ENCODE peak calls at places on chromosomes 2 and 18, in five cellular contexts. One of them, this sample, is unnamed.
A peak's percentile ranks its signal among the peaks of the same experiment; 100 is the strongest.

GRCh38 chr2:226984461-226985226 is 148.8 kb downstream of the RHBDD1 start:
- DNase-seq in stimulated activated CD8-positive, alpha-beta memory T cell treated with anti-CD3 and anti-CD28 coated beads, Interleukin-7, amount 100 ng/mL, for 4 hours: no peak
- DNase-seq in naive thymus-derived CD4-positive, alpha-beta T cell: peak; percentile 20
- DNase-seq in Jurkat, Clone E6-1: peak; percentile 83
- DNase-seq in LoVo: no peak
- DNase-seq in this sample: no peak

GRCh38 chr2:219911541-219911940 is 284.1 kb downstream of the SLC4A3 start:
- DNase-seq in Jurkat, Clone E6-1: no peak
- DNase-seq in stimulated activated CD8-positive, alpha-beta memory T cell treated with anti-CD3 and anti-CD28 coated beads, Interleukin-7, amount 100 ng/mL, for 4 hours: no peak
- DNase-seq in LoVo: no peak
- DNase-seq in naive thymus-derived CD4-positive, alpha-beta T cell: no peak
- DNase-seq in this sample: no peak

GRCh38 chr2:25215948-25216679 is 47.7 kb upstream of the POMC start:
- DNase-seq in LoVo: no peak
- DNase-seq in stimulated activated CD8-positive, alpha-beta memory T cell treated with anti-CD3 and anti-CD28 coated beads, Interleukin-7, amount 100 ng/mL, for 4 hours: peak; percentile 88
- DNase-seq in Jurkat, Clone E6-1: peak; percentile 67
- DNase-seq in naive thymus-derived CD4-positive, alpha-beta T cell: peak; percentile 84
- DNase-seq in this sample: no peak

GRCh38 chr2:45218931-45219339 is 209.7 kb upstream of the SIX2 start:
- DNase-seq in LoVo: no peak
- DNase-seq in naive thymus-derived CD4-positive, alpha-beta T cell: no peak
- DNase-seq in stimulated activated CD8-positive, alpha-beta memory T cell treated with anti-CD3 and anti-CD28 coated beads, Interleukin-7, amount 100 ng/mL, for 4 hours: no peak
- DNase-seq in Jurkat, Clone E6-1: no peak
- DNase-seq in this sample: no peak

GRCh38 chr2:27960237-27960912 is 69.8 kb downstream of the BABAM2 start:
- DNase-seq in naive thymus-derived CD4-positive, alpha-beta T cell: peak; percentile 22
- DNase-seq in LoVo: peak; percentile 23
- DNase-seq in stimulated activated CD8-positive, alpha-beta memory T cell treated with anti-CD3 and anti-CD28 coated beads, Interleukin-7, amount 100 ng/mL, for 4 hours: no peak
- DNase-seq in Jurkat, Clone E6-1: peak; percentile 83
- DNase-seq in this sample: no peak

GRCh38 chr2:234679766-234680687 is 183.1 kb upstream of the ARL4C start:
- DNase-seq in stimulated activated CD8-positive, alpha-beta memory T cell treated with anti-CD3 and anti-CD28 coated beads, Interleukin-7, amount 100 ng/mL, for 4 hours: no peak
- DNase-seq in naive thymus-derived CD4-positive, alpha-beta T cell: no peak
- DNase-seq in LoVo: peak; percentile 64
- DNase-seq in Jurkat, Clone E6-1: no peak
- DNase-seq in this sample: no peak

GRCh38 chr2:36361396-36361795 is 5.8 kb downstream of the CRIM1 start:
- DNase-seq in Jurkat, Clone E6-1: no peak
- DNase-seq in naive thymus-derived CD4-positive, alpha-beta T cell: no peak
- DNase-seq in LoVo: no peak
- DNase-seq in stimulated activated CD8-positive, alpha-beta memory T cell treated with anti-CD3 and anti-CD28 coated beads, Interleukin-7, amount 100 ng/mL, for 4 hours: no peak
- DNase-seq in this sample: no peak

GRCh38 chr2:161798027-161798426 is 173.8 kb downstream of the SLC4A10 start:
- DNase-seq in stimulated activated CD8-positive, alpha-beta memory T cell treated with anti-CD3 and anti-CD28 coated beads, Interleukin-7, amount 100 ng/mL, for 4 hours: no peak
- DNase-seq in LoVo: no peak
- DNase-seq in Jurkat, Clone E6-1: no peak
- DNase-seq in naive thymus-derived CD4-positive, alpha-beta T cell: no peak
- DNase-seq in this sample: no peak

GRCh38 chr2:105388971-105389381 is 9.9 kb downstream of the FHL2 start:
- DNase-seq in LoVo: no peak
- DNase-seq in naive thymus-derived CD4-positive, alpha-beta T cell: no peak
- DNase-seq in stimulated activated CD8-positive, alpha-beta memory T cell treated with anti-CD3 and anti-CD28 coated beads, Interleukin-7, amount 100 ng/mL, for 4 hours: no peak
- DNase-seq in Jurkat, Clone E6-1: no peak
- DNase-seq in this sample: no peak

GRCh38 chr2:69581774-69582581 is 61.6 kb downstream of the AAK1 start:
- DNase-seq in stimulated activated CD8-positive, alpha-beta memory T cell treated with anti-CD3 and anti-CD28 coated beads, Interleukin-7, amount 100 ng/mL, for 4 hours: no peak
- DNase-seq in naive thymus-derived CD4-positive, alpha-beta T cell: no peak
- DNase-seq in Jurkat, Clone E6-1: peak; percentile 47
- DNase-seq in LoVo: no peak
- DNase-seq in this sample: no peak

GRCh38 chr2:172462393-172463381 is 35.3 kb downstream of the ITGA6 start:
- DNase-seq in LoVo: peak; percentile 69
- DNase-seq in Jurkat, Clone E6-1: peak; percentile 97
- DNase-seq in naive thymus-derived CD4-positive, alpha-beta T cell: peak; percentile 89
- DNase-seq in stimulated activated CD8-positive, alpha-beta memory T cell treated with anti-CD3 and anti-CD28 coated beads, Interleukin-7, amount 100 ng/mL, for 4 hours: no peak
- DNase-seq in this sample: no peak

GRCh38 chr18:35497006-35497333 is 790 bp downstream of the INO80C start:
- DNase-seq in stimulated activated CD8-positive, alpha-beta memory T cell treated with anti-CD3 and anti-CD28 coated beads, Interleukin-7, amount 100 ng/mL, for 4 hours: no peak
- DNase-seq in LoVo: peak; percentile 33
- DNase-seq in Jurkat, Clone E6-1: no peak
- DNase-seq in naive thymus-derived CD4-positive, alpha-beta T cell: no peak
- DNase-seq in this sample: no peak

GRCh38 chr18:43692291-43692690 is 415.0 kb upstream of the SYT4 start:
- DNase-seq in LoVo: no peak
- DNase-seq in naive thymus-derived CD4-positive, alpha-beta T cell: no peak
- DNase-seq in stimulated activated CD8-positive, alpha-beta memory T cell treated with anti-CD3 and anti-CD28 coated beads, Interleukin-7, amount 100 ng/mL, for 4 hours: no peak
- DNase-seq in Jurkat, Clone E6-1: no peak
- DNase-seq in this sample: no peak

GRCh38 chr2:147297820-147298219 is 547.0 kb upstream of the ACVR2A start:
- DNase-seq in Jurkat, Clone E6-1: peak; percentile 69
- DNase-seq in LoVo: no peak
- DNase-seq in naive thymus-derived CD4-positive, alpha-beta T cell: peak; percentile 32
- DNase-seq in stimulated activated CD8-positive, alpha-beta memory T cell treated with anti-CD3 and anti-CD28 coated beads, Interleukin-7, amount 100 ng/mL, for 4 hours: no peak
- DNase-seq in this sample: no peak

GRCh38 chr2:177906041-177906718 is 166.4 kb downstream of the PDE11A start:
- DNase-seq in stimulated activated CD8-positive, alpha-beta memory T cell treated with anti-CD3 and anti-CD28 coated beads, Interleukin-7, amount 100 ng/mL, for 4 hours: peak; percentile 17
- DNase-seq in naive thymus-derived CD4-positive, alpha-beta T cell: peak; percentile 27
- DNase-seq in Jurkat, Clone E6-1: peak; percentile 86
- DNase-seq in LoVo: peak; percentile 54
- DNase-seq in this sample: no peak

GRCh38 chr2:81266106-81266505 is 961.6 kb upstream of the LRRTM1 start:
- DNase-seq in Jurkat, Clone E6-1: peak; percentile 35
- DNase-seq in stimulated activated CD8-positive, alpha-beta memory T cell treated with anti-CD3 and anti-CD28 coated beads, Interleukin-7, amount 100 ng/mL, for 4 hours: no peak
- DNase-seq in naive thymus-derived CD4-positive, alpha-beta T cell: no peak
- DNase-seq in LoVo: no peak
- DNase-seq in this sample: no peak

GRCh38 chr2:205321240-205321639 is 361.1 kb upstream of the NRP2 start:
- DNase-seq in naive thymus-derived CD4-positive, alpha-beta T cell: no peak
- DNase-seq in Jurkat, Clone E6-1: no peak
- DNase-seq in LoVo: no peak
- DNase-seq in stimulated activated CD8-positive, alpha-beta memory T cell treated with anti-CD3 and anti-CD28 coated beads, Interleukin-7, amount 100 ng/mL, for 4 hours: no peak
- DNase-seq in this sample: no peak

GRCh38 chr2:14524803-14525080 is 107.8 kb upstream of the LRATD1 start:
- DNase-seq in LoVo: peak; percentile 19
- DNase-seq in naive thymus-derived CD4-positive, alpha-beta T cell: no peak
- DNase-seq in Jurkat, Clone E6-1: no peak
- DNase-seq in stimulated activated CD8-positive, alpha-beta memory T cell treated with anti-CD3 and anti-CD28 coated beads, Interleukin-7, amount 100 ng/mL, for 4 hours: no peak
- DNase-seq in this sample: no peak

GRCh38 chr2:161426788-161427412 is 10.8 kb downstream of the TBR1 start:
- DNase-seq in LoVo: no peak
- DNase-seq in Jurkat, Clone E6-1: no peak
- DNase-seq in naive thymus-derived CD4-positive, alpha-beta T cell: no peak
- DNase-seq in stimulated activated CD8-positive, alpha-beta memory T cell treated with anti-CD3 and anti-CD28 coated beads, Interleukin-7, amount 100 ng/mL, for 4 hours: no peak
- DNase-seq in this sample: no peak

GRCh38 chr2:196249171-196249570 is 77.8 kb upstream of the STK17B start:
- DNase-seq in stimulated activated CD8-positive, alpha-beta memory T cell treated with anti-CD3 and anti-CD28 coated beads, Interleukin-7, amount 100 ng/mL, for 4 hours: no peak
- DNase-seq in naive thymus-derived CD4-positive, alpha-beta T cell: no peak
- DNase-seq in LoVo: no peak
- DNase-seq in Jurkat, Clone E6-1: no peak
- DNase-seq in this sample: no peak

GRCh38 chr2:99747842-99748241 is 258.0 kb upstream of the REV1 start:
- DNase-seq in Jurkat, Clone E6-1: no peak
- DNase-seq in naive thymus-derived CD4-positive, alpha-beta T cell: no peak
- DNase-seq in LoVo: no peak
- DNase-seq in stimulated activated CD8-positive, alpha-beta memory T cell treated with anti-CD3 and anti-CD28 coated beads, Interleukin-7, amount 100 ng/mL, for 4 hours: no peak
- DNase-seq in this sample: no peak

GRCh38 chr2:4354678-4355077 is 651.3 kb downstream of the DCDC2C start:
- DNase-seq in naive thymus-derived CD4-positive, alpha-beta T cell: no peak
- DNase-seq in LoVo: peak; percentile 1
- DNase-seq in Jurkat, Clone E6-1: peak; percentile 41
- DNase-seq in stimulated activated CD8-positive, alpha-beta memory T cell treated with anti-CD3 and anti-CD28 coated beads, Interleukin-7, amount 100 ng/mL, for 4 hours: no peak
- DNase-seq in this sample: no peak

GRCh38 chr2:167264380-167264779 is 376.1 kb downstream of the XIRP2 start:
- DNase-seq in LoVo: peak; percentile 7
- DNase-seq in stimulated activated CD8-positive, alpha-beta memory T cell treated with anti-CD3 and anti-CD28 coated beads, Interleukin-7, amount 100 ng/mL, for 4 hours: no peak
- DNase-seq in naive thymus-derived CD4-positive, alpha-beta T cell: no peak
- DNase-seq in Jurkat, Clone E6-1: no peak
- DNase-seq in this sample: no peak

GRCh38 chr2:101881131-101881530 is 110.6 kb upstream of the IL1R2 start:
- DNase-seq in LoVo: no peak
- DNase-seq in naive thymus-derived CD4-positive, alpha-beta T cell: no peak
- DNase-seq in stimulated activated CD8-positive, alpha-beta memory T cell treated with anti-CD3 and anti-CD28 coated beads, Interleukin-7, amount 100 ng/mL, for 4 hours: no peak
- DNase-seq in Jurkat, Clone E6-1: no peak
- DNase-seq in this sample: no peak

GRCh38 chr18:24115628-24116027 is 23.2 kb upstream of the CABYR start:
- DNase-seq in naive thymus-derived CD4-positive, alpha-beta T cell: peak; percentile 9
- DNase-seq in stimulated activated CD8-positive, alpha-beta memory T cell treated with anti-CD3 and anti-CD28 coated beads, Interleukin-7, amount 100 ng/mL, for 4 hours: no peak
- DNase-seq in Jurkat, Clone E6-1: peak; percentile 14
- DNase-seq in LoVo: no peak
- DNase-seq in this sample: no peak

GRCh38 chr2:190540048-190540447 is 5.5 kb upstream of the NEMP2 start:
- DNase-seq in naive thymus-derived CD4-positive, alpha-beta T cell: no peak
- DNase-seq in stimulated activated CD8-positive, alpha-beta memory T cell treated with anti-CD3 and anti-CD28 coated beads, Interleukin-7, amount 100 ng/mL, for 4 hours: no peak
- DNase-seq in LoVo: no peak
- DNase-seq in Jurkat, Clone E6-1: no peak
- DNase-seq in this sample: no peak

GRCh38 chr2:157178865-157179264 is 78.6 kb upstream of the GALNT5 start:
- DNase-seq in LoVo: no peak
- DNase-seq in stimulated activated CD8-positive, alpha-beta memory T cell treated with anti-CD3 and anti-CD28 coated beads, Interleukin-7, amount 100 ng/mL, for 4 hours: no peak
- DNase-seq in Jurkat, Clone E6-1: peak; percentile 8
- DNase-seq in naive thymus-derived CD4-positive, alpha-beta T cell: no peak
- DNase-seq in this sample: no peak

GRCh38 chr2:218022131-218022850 is 19.5 kb upstream of the TNS1 start:
- DNase-seq in LoVo: no peak
- DNase-seq in stimulated activated CD8-positive, alpha-beta memory T cell treated with anti-CD3 and anti-CD28 coated beads, Interleukin-7, amount 100 ng/mL, for 4 hours: no peak
- DNase-seq in Jurkat, Clone E6-1: no peak
- DNase-seq in naive thymus-derived CD4-positive, alpha-beta T cell: no peak
- DNase-seq in this sample: no peak

GRCh38 chr2:164913640-164914346 is 41.5 kb downstream of the SLC38A11 start:
- DNase-seq in Jurkat, Clone E6-1: peak; percentile 20
- DNase-seq in naive thymus-derived CD4-positive, alpha-beta T cell: no peak
- DNase-seq in LoVo: peak; percentile 53
- DNase-seq in stimulated activated CD8-positive, alpha-beta memory T cell treated with anti-CD3 and anti-CD28 coated beads, Interleukin-7, amount 100 ng/mL, for 4 hours: no peak
- DNase-seq in this sample: no peak

GRCh38 chr2:37585295-37585908 is 86.0 kb downstream of the CDC42EP3 start:
- DNase-seq in Jurkat, Clone E6-1: no peak
- DNase-seq in stimulated activated CD8-positive, alpha-beta memory T cell treated with anti-CD3 and anti-CD28 coated beads, Interleukin-7, amount 100 ng/mL, for 4 hours: peak; percentile 55
- DNase-seq in LoVo: no peak
- DNase-seq in naive thymus-derived CD4-positive, alpha-beta T cell: no peak
- DNase-seq in this sample: no peak

GRCh38 chr18:79522451-79523220 is 126.9 kb downstream of the NFATC1 start:
- DNase-seq in LoVo: no peak
- DNase-seq in naive thymus-derived CD4-positive, alpha-beta T cell: peak; percentile 72
- DNase-seq in stimulated activated CD8-positive, alpha-beta memory T cell treated with anti-CD3 and anti-CD28 coated beads, Interleukin-7, amount 100 ng/mL, for 4 hours: peak; percentile 48
- DNase-seq in Jurkat, Clone E6-1: peak; percentile 69
- DNase-seq in this sample: no peak

GRCh38 chr2:144686518-144687215 is 166.7 kb upstream of the ZEB2 start:
- DNase-seq in naive thymus-derived CD4-positive, alpha-beta T cell: no peak
- DNase-seq in LoVo: no peak
- DNase-seq in Jurkat, Clone E6-1: no peak
- DNase-seq in stimulated activated CD8-positive, alpha-beta memory T cell treated with anti-CD3 and anti-CD28 coated beads, Interleukin-7, amount 100 ng/mL, for 4 hours: no peak
- DNase-seq in this sample: no peak

GRCh38 chr18:55141318-55141717 is 182.1 kb upstream of the CCDC68 start:
- DNase-seq in stimulated activated CD8-positive, alpha-beta memory T cell treated with anti-CD3 and anti-CD28 coated beads, Interleukin-7, amount 100 ng/mL, for 4 hours: no peak
- DNase-seq in LoVo: peak; percentile 12
- DNase-seq in Jurkat, Clone E6-1: no peak
- DNase-seq in naive thymus-derived CD4-positive, alpha-beta T cell: no peak
- DNase-seq in this sample: no peak

GRCh38 chr2:95352291-95353054 is 50.0 kb upstream of the FAHD2A start:
- DNase-seq in naive thymus-derived CD4-positive, alpha-beta T cell: no peak
- DNase-seq in Jurkat, Clone E6-1: no peak
- DNase-seq in LoVo: no peak
- DNase-seq in stimulated activated CD8-positive, alpha-beta memory T cell treated with anti-CD3 and anti-CD28 coated beads, Interleukin-7, amount 100 ng/mL, for 4 hours: no peak
- DNase-seq in this sample: no peak

GRCh38 chr2:212958757-212959295 is 192.6 kb downstream of the IKZF2 start:
- DNase-seq in stimulated activated CD8-positive, alpha-beta memory T cell treated with anti-CD3 and anti-CD28 coated beads, Interleukin-7, amount 100 ng/mL, for 4 hours: no peak
- DNase-seq in Jurkat, Clone E6-1: peak; percentile 94
- DNase-seq in naive thymus-derived CD4-positive, alpha-beta T cell: no peak
- DNase-seq in LoVo: no peak
- DNase-seq in this sample: no peak

GRCh38 chr2:190858817-190859216 is 21.8 kb upstream of the GLS start:
- DNase-seq in stimulated activated CD8-positive, alpha-beta memory T cell treated with anti-CD3 and anti-CD28 coated beads, Interleukin-7, amount 100 ng/mL, for 4 hours: no peak
- DNase-seq in naive thymus-derived CD4-positive, alpha-beta T cell: no peak
- DNase-seq in Jurkat, Clone E6-1: no peak
- DNase-seq in LoVo: no peak
- DNase-seq in this sample: no peak

This sample was measured in cortex of kidney.